ENCODE peak calls at places on chromosomes 2 and 18, in four cellular contexts. C is body of pancreas, I is thoracic aorta, D is adrenal gland. O is an unnamed sample. For H3K4me1, the result is how much of the 10 kb centered on the place peaks cover.

GRCh38 chr2:37454851-37455762 is 110.7 kb downstream of the QPCT start:
- DNase-seq in D (no peak), I (no peak), C (no peak), O (no peak)

GRCh38 chr2:223051580-223052375 is at the start of gene KCNE4:
- DNase-seq in C (no peak), D (no peak), I (no peak), O (no peak)

GRCh38 chr18:35236964-35237363 is 3.9 kb upstream of the ZNF397 start:
- DNase-seq in D (no peak), I (no peak), C (no peak), O (no peak)

GRCh38 chr2:212539145-212539880 is 711 bp upstream of the ERBB4 start:
- DNase-seq in C (peak), I (no peak), D (no peak), O (no peak)

GRCh38 chr18:25109484-25109883 is 242.5 kb downstream of the ZNF521 start:
- DNase-seq in I (no peak), C (no peak), D (no peak), O (no peak)

GRCh38 chr2:31467426-31467825 is 52.9 kb upstream of the XDH start:
- DNase-seq in C (no peak), D (no peak), I (no peak), O (no peak)

GRCh38 chr2:163348843-163349395 is 386.9 kb downstream of the FIGN start:
- DNase-seq in C (no peak), D (peak), I (no peak), O (no peak)

GRCh38 chr2:199455533-199456382 is 2.0 kb downstream of the SATB2 start:
- DNase-seq in I (no peak), D (no peak), C (peak), O (no peak)

GRCh38 chr18:59022167-59022945 is 117.3 kb upstream of the SEC11C start:
- DNase-seq in I (no peak), D (no peak), C (no peak), O (no peak)

GRCh38 chr18:45417392-45417791 is 197.9 kb upstream of the SLC14A2 start:
- DNase-seq in I (no peak), C (no peak), D (no peak), O (no peak)

GRCh38 chr2:94759211-94759610 is 112.0 kb upstream of the TEKT4 start:
- DNase-seq in C (no peak), D (no peak), I (no peak), O (no peak)

GRCh38 chr18:72114801-72115594 is 429.1 kb downstream of the CBLN2 start:
- DNase-seq in I (no peak), D (no peak), C (no peak), O (no peak)

GRCh38 chr2:38098351-38099095 is 22.6 kb upstream of the CYP1B1 start:
- DNase-seq in I (no peak), C (no peak), D (no peak), O (no peak)

GRCh38 chr2:43222472-43223146 is 3.8 kb downstream of the ZFP36L2 start:
- DNase-seq in C (no peak), D (no peak), I (no peak), O (no peak)

GRCh38 chr2:160425394-160425793 is 68.2 kb downstream of the RBMS1 start:
- DNase-seq in C (no peak), D (no peak), I (no peak), O (no peak)

GRCh38 chr2:41782306-41783158 is 265.3 kb upstream of the PKDCC start:
- DNase-seq in D (no peak), C (peak), I (no peak), O (no peak)

GRCh38 chr18:25732862-25733261 is 357.6 kb downstream of the SS18 start:
- DNase-seq in D (no peak), C (no peak), I (no peak), O (no peak)

GRCh38 chr2:74181739-74182138 is 3.1 kb upstream of the MOB1A start:
- DNase-seq in D (peak), C (no peak), I (no peak), O (no peak)

GRCh38 chr18:34729264-34729663 is 19.2 kb downstream of the DTNA start:
- DNase-seq in I (no peak), C (no peak), D (peak), O (no peak)

GRCh38 chr2:47016172-47016913 is 100.7 kb upstream of the MCFD2 start:
- DNase-seq in I (no peak), C (no peak), D (peak), O (no peak)

GRCh38 chr2:240797500-240797895 is 22.5 kb downstream of the KIF1A start:
- DNase-seq in C (no peak), I (no peak), D (no peak), O (no peak)

GRCh38 chr2:238439093-238439849 is 12.5 kb downstream of the ASB1 start:
- DNase-seq in D (no peak), C (no peak), I (peak), O (peak)

GRCh38 chr2:150850641-150851040 is 363.2 kb upstream of the RND3 start:
- DNase-seq in C (no peak), D (no peak), I (no peak), O (no peak)

GRCh38 chr2:226124548-226125011 is 675.0 kb downstream of the IRS1 start:
- DNase-seq in I (no peak), C (no peak), D (no peak), O (no peak)

GRCh38 chr2:113246606-113247005 is 32.1 kb downstream of the PAX8 start:
- DNase-seq in D (no peak), C (no peak), I (no peak), O (no peak)

GRCh38 chr2:113245276-113245711 is 33.4 kb downstream of the PAX8 start:
- DNase-seq in C (no peak), D (no peak), I (no peak), O (no peak)

GRCh38 chr2:113240150-113240914 is 38.4 kb downstream of the PAX8 start:
- DNase-seq in I (peak), D (peak), C (peak), O (no peak)

GRCh38 chr2:113240915-113241911 is 37.5 kb downstream of the PAX8 start:
- DNase-seq in C (no peak), I (peak), D (peak), O (no peak)

GRCh38 chr2:113242318-113242717 is 36.4 kb downstream of the PAX8 start:
- DNase-seq in C (no peak), D (no peak), I (no peak), O (no peak)
- H3K4me1 ChIP-seq in C (under half), D (under half), I (under half), O (under half)

GRCh38 chr2:26754972-26755670 is 9.0 kb upstream of the SLC35F6 start:
- DNase-seq in D (no peak), I (no peak), C (no peak), O (no peak)
- H3K4me1 ChIP-seq in D (under half), I (under half), C (under half), O (under half)

GRCh38 chr2:26243643-26244478 is 571 bp downstream of the HADHA start:
- DNase-seq in I (no peak), C (no peak), D (peak), O (no peak)
- H3K4me1 ChIP-seq in I (under half), C (half or more), D (under half), O (under half)

GRCh38 chr18:22468554-22468891 is 50.8 kb upstream of the CTAGE1 start:
- DNase-seq in I (no peak), C (no peak), D (no peak), O (no peak)

GRCh38 chr18:22469061-22469689 is 51.5 kb upstream of the CTAGE1 start:
- DNase-seq in I (no peak), C (no peak), D (no peak), O (no peak)

GRCh38 chr18:22471546-22472131 is 53.9 kb upstream of the CTAGE1 start:
- DNase-seq in C (peak), I (peak), D (peak), O (no peak)

GRCh38 chr18:22470141-22470510 is 52.4 kb upstream of the CTAGE1 start:
- DNase-seq in D (no peak), C (no peak), I (no peak), O (no peak)

GRCh38 chr18:22470511-22471181 is 52.9 kb upstream of the CTAGE1 start:
- DNase-seq in I (no peak), C (peak), D (no peak), O (no peak)
- H3K4me1 ChIP-seq in I (half or more), C (half or more), D (under half), O (under half)

GRCh38 chr18:3266062-3266608 is 4.2 kb downstream of the MYL12B start:
- DNase-seq in I (no peak), D (peak), C (no peak), O (no peak)
- H3K4me1 ChIP-seq in I (half or more), D (half or more), C (half or more), O (under half)

DNA sequence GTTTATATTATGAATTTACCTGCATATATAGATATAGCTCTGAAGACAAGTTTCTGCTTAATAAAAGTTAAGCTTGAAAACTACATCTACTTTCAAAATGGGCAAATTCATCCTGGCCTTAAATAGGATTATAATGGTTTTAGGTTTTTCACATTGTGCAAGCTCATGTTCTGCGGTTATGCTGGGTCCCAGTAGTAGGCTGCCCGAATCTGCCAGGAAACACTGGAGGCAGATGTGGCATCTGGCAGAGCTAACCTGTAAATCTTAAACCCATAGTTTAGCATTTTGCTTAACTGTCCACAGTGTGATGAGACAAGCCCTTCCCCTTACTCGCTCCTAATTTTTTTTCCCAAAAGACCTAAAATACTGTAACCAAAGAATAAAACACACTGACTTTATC is 234.2 kb downstream of the TCF4 start:
- DNase-seq in C (no peak), D (no peak), I (no peak), O (no peak)
- H3K4me1 ChIP-seq in C (under half), D (under half), I (under half), O (under half)

GRCh38 chr2:101064868-101065549 is 62.9 kb downstream of the RPL31 start:
- DNase-seq in I (no peak), D (no peak), C (peak), O (no peak)
- H3K4me1 ChIP-seq in I (under half), D (under half), C (under half), O (under half)

GRCh38 chr2:121648611-121649401 is 456 bp downstream of the CLASP1 start:
- DNase-seq in I (peak), C (peak), D (peak), O (peak)
- H3K4me1 ChIP-seq in I (under half), C (under half), D (under half), O (under half)

DNA sequence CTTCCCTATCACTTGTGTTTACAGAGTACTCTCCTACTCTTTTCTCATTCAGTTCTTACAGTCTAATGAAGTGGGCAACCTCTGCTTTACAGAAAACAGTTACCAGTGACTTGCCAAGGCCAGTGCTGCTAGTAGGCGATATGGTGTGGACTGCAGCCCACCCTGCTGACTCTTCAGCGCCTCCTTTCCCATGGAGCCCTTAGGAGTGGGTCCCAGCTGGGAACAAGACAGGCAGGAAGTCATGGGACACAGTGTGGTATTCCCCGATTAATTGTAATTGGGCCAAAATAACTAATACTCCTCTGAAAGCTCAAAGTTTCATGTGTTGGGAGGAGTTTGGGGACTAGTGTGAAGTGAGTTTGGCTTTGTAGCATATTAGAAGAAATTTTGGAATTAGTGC is 120.1 kb upstream of the EML6 start:
- DNase-seq in C (no peak), I (no peak), D (no peak), O (no peak)
- H3K4me1 ChIP-seq in C (half or more), I (half or more), D (half or more), O (half or more)

O was measured in effector memory CD4-positive, alpha-beta T cell.